ENCODE peak calls at places on chromosome 13, in nine cellular contexts. One of them, this sample, is unnamed.

GRCh38 chr13:41271456-41272285 is 8.3 kb upstream of the MTRF1 start:
- DNase-seq in stimulated activated naive B cell treated with anti-CD40 and anti-IgM and Interleukin-4, amounts not matched to agents 10 μg/mL and 1 μg/mL and 100 μg/mL, for 72 hours: no peak
- DNase-seq in tibial nerve: no peak
- DNase-seq in MV-4-11: no peak
- DNase-seq in SK-N-SH: no peak
- DNase-seq in activated CD4-positive, alpha-beta T cell treated with anti-CD3 and anti-CD28 coated beads, Interleukin-2, amount 50 U/mL, for 1 hour: no peak
- DNase-seq in hepatocyte: no peak
- DNase-seq in COLO829: no peak
- DNase-seq in activated naive CD4-positive, alpha-beta T cell: no peak
- DNase-seq in this sample: no peak

GRCh38 chr13:109783815-109784589 is 2.4 kb downstream of the IRS2 start:
- DNase-seq in stimulated activated naive B cell treated with anti-CD40 and anti-IgM and Interleukin-4, amounts not matched to agents 10 μg/mL and 1 μg/mL and 100 μg/mL, for 72 hours: no peak
- DNase-seq in tibial nerve: no peak
- DNase-seq in MV-4-11: no peak
- DNase-seq in SK-N-SH: peak
- DNase-seq in activated CD4-positive, alpha-beta T cell treated with anti-CD3 and anti-CD28 coated beads, Interleukin-2, amount 50 U/mL, for 1 hour: peak
- DNase-seq in hepatocyte: no peak
- DNase-seq in COLO829: no peak
- DNase-seq in activated naive CD4-positive, alpha-beta T cell: no peak
- DNase-seq in this sample: no peak

GRCh38 chr13:50104493-50104892 is 89.2 kb downstream of the KCNRG start:
- DNase-seq in stimulated activated naive B cell treated with anti-CD40 and anti-IgM and Interleukin-4, amounts not matched to agents 10 μg/mL and 1 μg/mL and 100 μg/mL, for 72 hours: no peak
- DNase-seq in tibial nerve: no peak
- DNase-seq in MV-4-11: no peak
- DNase-seq in SK-N-SH: no peak
- DNase-seq in activated CD4-positive, alpha-beta T cell treated with anti-CD3 and anti-CD28 coated beads, Interleukin-2, amount 50 U/mL, for 1 hour: no peak
- DNase-seq in hepatocyte: no peak
- DNase-seq in COLO829: no peak
- DNase-seq in activated naive CD4-positive, alpha-beta T cell: no peak
- DNase-seq in this sample: no peak

GRCh38 chr13:99228737-99229691 is 28.4 kb downstream of the UBAC2 start:
- DNase-seq in stimulated activated naive B cell treated with anti-CD40 and anti-IgM and Interleukin-4, amounts not matched to agents 10 μg/mL and 1 μg/mL and 100 μg/mL, for 72 hours: peak
- DNase-seq in tibial nerve: no peak
- DNase-seq in MV-4-11: peak
- DNase-seq in SK-N-SH: peak
- DNase-seq in activated CD4-positive, alpha-beta T cell treated with anti-CD3 and anti-CD28 coated beads, Interleukin-2, amount 50 U/mL, for 1 hour: no peak
- DNase-seq in hepatocyte: no peak
- DNase-seq in COLO829: peak
- DNase-seq in activated naive CD4-positive, alpha-beta T cell: no peak
- DNase-seq in this sample: peak

GRCh38 chr13:91406619-91407018 is 8.2 kb downstream of the GPC5 start:
- DNase-seq in stimulated activated naive B cell treated with anti-CD40 and anti-IgM and Interleukin-4, amounts not matched to agents 10 μg/mL and 1 μg/mL and 100 μg/mL, for 72 hours: no peak
- DNase-seq in tibial nerve: no peak
- DNase-seq in MV-4-11: peak
- DNase-seq in SK-N-SH: peak
- DNase-seq in activated CD4-positive, alpha-beta T cell treated with anti-CD3 and anti-CD28 coated beads, Interleukin-2, amount 50 U/mL, for 1 hour: no peak
- DNase-seq in hepatocyte: peak
- DNase-seq in COLO829: peak
- DNase-seq in activated naive CD4-positive, alpha-beta T cell: no peak
- DNase-seq in this sample: peak

GRCh38 chr13:30832845-30833332 is 73.2 kb upstream of the MEDAG start:
- DNase-seq in stimulated activated naive B cell treated with anti-CD40 and anti-IgM and Interleukin-4, amounts not matched to agents 10 μg/mL and 1 μg/mL and 100 μg/mL, for 72 hours: no peak
- DNase-seq in tibial nerve: no peak
- DNase-seq in MV-4-11: no peak
- DNase-seq in SK-N-SH: peak
- DNase-seq in activated CD4-positive, alpha-beta T cell treated with anti-CD3 and anti-CD28 coated beads, Interleukin-2, amount 50 U/mL, for 1 hour: no peak
- DNase-seq in hepatocyte: peak
- DNase-seq in COLO829: peak
- DNase-seq in activated naive CD4-positive, alpha-beta T cell: peak
- DNase-seq in this sample: no peak

GRCh38 chr13:106455190-106455589 is 80.3 kb downstream of the EFNB2 start:
- DNase-seq in stimulated activated naive B cell treated with anti-CD40 and anti-IgM and Interleukin-4, amounts not matched to agents 10 μg/mL and 1 μg/mL and 100 μg/mL, for 72 hours: no peak
- DNase-seq in tibial nerve: no peak
- DNase-seq in MV-4-11: no peak
- DNase-seq in SK-N-SH: no peak
- DNase-seq in activated CD4-positive, alpha-beta T cell treated with anti-CD3 and anti-CD28 coated beads, Interleukin-2, amount 50 U/mL, for 1 hour: no peak
- DNase-seq in hepatocyte: no peak
- DNase-seq in COLO829: no peak
- DNase-seq in activated naive CD4-positive, alpha-beta T cell: no peak
- DNase-seq in this sample: no peak

GRCh38 chr13:30412351-30412750 is 9.9 kb upstream of the UBE2L5 start:
- DNase-seq in stimulated activated naive B cell treated with anti-CD40 and anti-IgM and Interleukin-4, amounts not matched to agents 10 μg/mL and 1 μg/mL and 100 μg/mL, for 72 hours: no peak
- DNase-seq in tibial nerve: no peak
- DNase-seq in MV-4-11: no peak
- DNase-seq in SK-N-SH: no peak
- DNase-seq in activated CD4-positive, alpha-beta T cell treated with anti-CD3 and anti-CD28 coated beads, Interleukin-2, amount 50 U/mL, for 1 hour: no peak
- DNase-seq in hepatocyte: no peak
- DNase-seq in COLO829: no peak
- DNase-seq in activated naive CD4-positive, alpha-beta T cell: no peak
- DNase-seq in this sample: no peak

GRCh38 chr13:29523199-29523931 is 72.1 kb downstream of the SLC7A1 start:
- DNase-seq in stimulated activated naive B cell treated with anti-CD40 and anti-IgM and Interleukin-4, amounts not matched to agents 10 μg/mL and 1 μg/mL and 100 μg/mL, for 72 hours: no peak
- DNase-seq in tibial nerve: peak
- DNase-seq in MV-4-11: no peak
- DNase-seq in SK-N-SH: no peak
- DNase-seq in activated CD4-positive, alpha-beta T cell treated with anti-CD3 and anti-CD28 coated beads, Interleukin-2, amount 50 U/mL, for 1 hour: no peak
- DNase-seq in hepatocyte: no peak
- DNase-seq in COLO829: no peak
- DNase-seq in activated naive CD4-positive, alpha-beta T cell: no peak
- DNase-seq in this sample: no peak

GRCh38 chr13:27203854-27204253 is 32.2 kb upstream of the USP12 start:
- DNase-seq in stimulated activated naive B cell treated with anti-CD40 and anti-IgM and Interleukin-4, amounts not matched to agents 10 μg/mL and 1 μg/mL and 100 μg/mL, for 72 hours: no peak
- DNase-seq in tibial nerve: no peak
- DNase-seq in MV-4-11: peak
- DNase-seq in SK-N-SH: no peak
- DNase-seq in activated CD4-positive, alpha-beta T cell treated with anti-CD3 and anti-CD28 coated beads, Interleukin-2, amount 50 U/mL, for 1 hour: no peak
- DNase-seq in hepatocyte: no peak
- DNase-seq in COLO829: no peak
- DNase-seq in activated naive CD4-positive, alpha-beta T cell: no peak
- DNase-seq in this sample: no peak

GRCh38 chr13:102317593-102317992 is 84.3 kb downstream of the FGF14 start:
- DNase-seq in stimulated activated naive B cell treated with anti-CD40 and anti-IgM and Interleukin-4, amounts not matched to agents 10 μg/mL and 1 μg/mL and 100 μg/mL, for 72 hours: no peak
- DNase-seq in tibial nerve: peak
- DNase-seq in MV-4-11: no peak
- DNase-seq in SK-N-SH: peak
- DNase-seq in activated CD4-positive, alpha-beta T cell treated with anti-CD3 and anti-CD28 coated beads, Interleukin-2, amount 50 U/mL, for 1 hour: no peak
- DNase-seq in hepatocyte: peak
- DNase-seq in COLO829: no peak
- DNase-seq in activated naive CD4-positive, alpha-beta T cell: no peak
- DNase-seq in this sample: no peak

GRCh38 chr13:102892504-102892903 is 46.7 kb downstream of the ERCC5 start:
- DNase-seq in stimulated activated naive B cell treated with anti-CD40 and anti-IgM and Interleukin-4, amounts not matched to agents 10 μg/mL and 1 μg/mL and 100 μg/mL, for 72 hours: no peak
- DNase-seq in tibial nerve: no peak
- DNase-seq in MV-4-11: no peak
- DNase-seq in SK-N-SH: no peak
- DNase-seq in activated CD4-positive, alpha-beta T cell treated with anti-CD3 and anti-CD28 coated beads, Interleukin-2, amount 50 U/mL, for 1 hour: no peak
- DNase-seq in hepatocyte: no peak
- DNase-seq in COLO829: no peak
- DNase-seq in activated naive CD4-positive, alpha-beta T cell: no peak
- DNase-seq in this sample: no peak

GRCh38 chr13:68888832-68889231 is 1218.8 kb upstream of the ATXN8OS start:
- DNase-seq in stimulated activated naive B cell treated with anti-CD40 and anti-IgM and Interleukin-4, amounts not matched to agents 10 μg/mL and 1 μg/mL and 100 μg/mL, for 72 hours: no peak
- DNase-seq in tibial nerve: no peak
- DNase-seq in MV-4-11: no peak
- DNase-seq in SK-N-SH: no peak
- DNase-seq in activated CD4-positive, alpha-beta T cell treated with anti-CD3 and anti-CD28 coated beads, Interleukin-2, amount 50 U/mL, for 1 hour: no peak
- DNase-seq in hepatocyte: no peak
- DNase-seq in COLO829: no peak
- DNase-seq in activated naive CD4-positive, alpha-beta T cell: no peak
- DNase-seq in this sample: no peak

GRCh38 chr13:30743319-30744055 is 8.1 kb downstream of the ALOX5AP start:
- DNase-seq in stimulated activated naive B cell treated with anti-CD40 and anti-IgM and Interleukin-4, amounts not matched to agents 10 μg/mL and 1 μg/mL and 100 μg/mL, for 72 hours: no peak
- DNase-seq in tibial nerve: no peak
- DNase-seq in MV-4-11: peak
- DNase-seq in SK-N-SH: no peak
- DNase-seq in activated CD4-positive, alpha-beta T cell treated with anti-CD3 and anti-CD28 coated beads, Interleukin-2, amount 50 U/mL, for 1 hour: no peak
- DNase-seq in hepatocyte: peak
- DNase-seq in COLO829: peak
- DNase-seq in activated naive CD4-positive, alpha-beta T cell: no peak
- DNase-seq in this sample: no peak

GRCh38 chr13:73548444-73548843 is 489.6 kb downstream of the KLF5 start:
- DNase-seq in stimulated activated naive B cell treated with anti-CD40 and anti-IgM and Interleukin-4, amounts not matched to agents 10 μg/mL and 1 μg/mL and 100 μg/mL, for 72 hours: no peak
- DNase-seq in tibial nerve: no peak
- DNase-seq in MV-4-11: no peak
- DNase-seq in SK-N-SH: no peak
- DNase-seq in activated CD4-positive, alpha-beta T cell treated with anti-CD3 and anti-CD28 coated beads, Interleukin-2, amount 50 U/mL, for 1 hour: no peak
- DNase-seq in hepatocyte: no peak
- DNase-seq in COLO829: no peak
- DNase-seq in activated naive CD4-positive, alpha-beta T cell: no peak
- DNase-seq in this sample: no peak

GRCh38 chr13:32267836-32268439 is 47.2 kb downstream of the ZAR1L start:
- DNase-seq in stimulated activated naive B cell treated with anti-CD40 and anti-IgM and Interleukin-4, amounts not matched to agents 10 μg/mL and 1 μg/mL and 100 μg/mL, for 72 hours: peak
- DNase-seq in tibial nerve: no peak
- DNase-seq in MV-4-11: no peak
- DNase-seq in SK-N-SH: no peak
- DNase-seq in activated CD4-positive, alpha-beta T cell treated with anti-CD3 and anti-CD28 coated beads, Interleukin-2, amount 50 U/mL, for 1 hour: peak
- DNase-seq in hepatocyte: peak
- DNase-seq in COLO829: no peak
- DNase-seq in activated naive CD4-positive, alpha-beta T cell: peak
- DNase-seq in this sample: no peak

GRCh38 chr13:49441846-49442245 is 2.0 kb downstream of the CAB39L start:
- DNase-seq in stimulated activated naive B cell treated with anti-CD40 and anti-IgM and Interleukin-4, amounts not matched to agents 10 μg/mL and 1 μg/mL and 100 μg/mL, for 72 hours: no peak
- DNase-seq in tibial nerve: no peak
- DNase-seq in MV-4-11: no peak
- DNase-seq in SK-N-SH: no peak
- DNase-seq in activated CD4-positive, alpha-beta T cell treated with anti-CD3 and anti-CD28 coated beads, Interleukin-2, amount 50 U/mL, for 1 hour: no peak
- DNase-seq in hepatocyte: no peak
- DNase-seq in COLO829: no peak
- DNase-seq in activated naive CD4-positive, alpha-beta T cell: no peak
- DNase-seq in this sample: no peak

GRCh38 chr13:23632741-23633140 is 62.5 kb downstream of the TNFRSF19 start:
- DNase-seq in stimulated activated naive B cell treated with anti-CD40 and anti-IgM and Interleukin-4, amounts not matched to agents 10 μg/mL and 1 μg/mL and 100 μg/mL, for 72 hours: no peak
- DNase-seq in tibial nerve: no peak
- DNase-seq in MV-4-11: no peak
- DNase-seq in SK-N-SH: no peak
- DNase-seq in activated CD4-positive, alpha-beta T cell treated with anti-CD3 and anti-CD28 coated beads, Interleukin-2, amount 50 U/mL, for 1 hour: no peak
- DNase-seq in hepatocyte: no peak
- DNase-seq in COLO829: no peak
- DNase-seq in activated naive CD4-positive, alpha-beta T cell: no peak
- DNase-seq in this sample: no peak

GRCh38 chr13:44106231-44107152 is 226.8 kb downstream of the LACC1 start:
- DNase-seq in stimulated activated naive B cell treated with anti-CD40 and anti-IgM and Interleukin-4, amounts not matched to agents 10 μg/mL and 1 μg/mL and 100 μg/mL, for 72 hours: no peak
- DNase-seq in tibial nerve: no peak
- DNase-seq in MV-4-11: no peak
- DNase-seq in SK-N-SH: no peak
- DNase-seq in activated CD4-positive, alpha-beta T cell treated with anti-CD3 and anti-CD28 coated beads, Interleukin-2, amount 50 U/mL, for 1 hour: no peak
- DNase-seq in hepatocyte: no peak
- DNase-seq in COLO829: no peak
- DNase-seq in activated naive CD4-positive, alpha-beta T cell: no peak
- DNase-seq in this sample: no peak

GRCh38 chr13:73602295-73602694 is 531.9 kb downstream of the KLF12 start:
- DNase-seq in stimulated activated naive B cell treated with anti-CD40 and anti-IgM and Interleukin-4, amounts not matched to agents 10 μg/mL and 1 μg/mL and 100 μg/mL, for 72 hours: no peak
- DNase-seq in tibial nerve: no peak
- DNase-seq in MV-4-11: no peak
- DNase-seq in SK-N-SH: no peak
- DNase-seq in activated CD4-positive, alpha-beta T cell treated with anti-CD3 and anti-CD28 coated beads, Interleukin-2, amount 50 U/mL, for 1 hour: no peak
- DNase-seq in hepatocyte: peak
- DNase-seq in COLO829: peak
- DNase-seq in activated naive CD4-positive, alpha-beta T cell: no peak
- DNase-seq in this sample: no peak

GRCh38 chr13:28353679-28354078 is 141.2 kb downstream of the FLT1 start:
- DNase-seq in stimulated activated naive B cell treated with anti-CD40 and anti-IgM and Interleukin-4, amounts not matched to agents 10 μg/mL and 1 μg/mL and 100 μg/mL, for 72 hours: no peak
- DNase-seq in tibial nerve: no peak
- DNase-seq in MV-4-11: peak
- DNase-seq in SK-N-SH: no peak
- DNase-seq in activated CD4-positive, alpha-beta T cell treated with anti-CD3 and anti-CD28 coated beads, Interleukin-2, amount 50 U/mL, for 1 hour: no peak
- DNase-seq in hepatocyte: no peak
- DNase-seq in COLO829: no peak
- DNase-seq in activated naive CD4-positive, alpha-beta T cell: no peak
- DNase-seq in this sample: no peak

GRCh38 chr13:95679722-95680121 is 2.8 kb downstream of the DNAJC3 start:
- DNase-seq in stimulated activated naive B cell treated with anti-CD40 and anti-IgM and Interleukin-4, amounts not matched to agents 10 μg/mL and 1 μg/mL and 100 μg/mL, for 72 hours: no peak
- DNase-seq in tibial nerve: no peak
- DNase-seq in MV-4-11: peak
- DNase-seq in SK-N-SH: no peak
- DNase-seq in activated CD4-positive, alpha-beta T cell treated with anti-CD3 and anti-CD28 coated beads, Interleukin-2, amount 50 U/mL, for 1 hour: no peak
- DNase-seq in hepatocyte: no peak
- DNase-seq in COLO829: no peak
- DNase-seq in activated naive CD4-positive, alpha-beta T cell: no peak
- DNase-seq in this sample: no peak

GRCh38 chr13:53123536-53123935 is 94.9 kb downstream of the OLFM4 start:
- DNase-seq in stimulated activated naive B cell treated with anti-CD40 and anti-IgM and Interleukin-4, amounts not matched to agents 10 μg/mL and 1 μg/mL and 100 μg/mL, for 72 hours: no peak
- DNase-seq in tibial nerve: no peak
- DNase-seq in MV-4-11: no peak
- DNase-seq in SK-N-SH: no peak
- DNase-seq in activated CD4-positive, alpha-beta T cell treated with anti-CD3 and anti-CD28 coated beads, Interleukin-2, amount 50 U/mL, for 1 hour: no peak
- DNase-seq in hepatocyte: no peak
- DNase-seq in COLO829: no peak
- DNase-seq in activated naive CD4-positive, alpha-beta T cell: no peak
- DNase-seq in this sample: no peak

GRCh38 chr13:35765387-35765786 is 288.9 kb upstream of the MAB21L1 start:
- DNase-seq in stimulated activated naive B cell treated with anti-CD40 and anti-IgM and Interleukin-4, amounts not matched to agents 10 μg/mL and 1 μg/mL and 100 μg/mL, for 72 hours: no peak
- DNase-seq in tibial nerve: no peak
- DNase-seq in MV-4-11: no peak
- DNase-seq in SK-N-SH: no peak
- DNase-seq in activated CD4-positive, alpha-beta T cell treated with anti-CD3 and anti-CD28 coated beads, Interleukin-2, amount 50 U/mL, for 1 hour: no peak
- DNase-seq in hepatocyte: no peak
- DNase-seq in COLO829: no peak
- DNase-seq in activated naive CD4-positive, alpha-beta T cell: no peak
- DNase-seq in this sample: no peak

This sample was measured in SK-N-MC.